ENCODE peak calls at places on chromosomes 4 and X, in four cellular contexts. R, B, N and T are unnamed samples.

GRCh38 chr4:39032218-39033085 is at the start of gene TMEM156:
- DNase-seq in R (no peak), B (no peak), N (no peak), T (no peak)

GRCh38 chr4:73067971-73068394 is 1.5 kb downstream of the COX18 start:
- DNase-seq in R (no peak), B (peak), N (no peak), T (no peak)

GRCh38 chr4:150176559-150176958 is 98.3 kb downstream of the DCLK2 start:
- DNase-seq in R (no peak), B (peak), N (no peak), T (no peak)

GRCh38 chr4:152479428-152480026 is 56.4 kb downstream of the FBXW7 start:
- DNase-seq in R (no peak), B (peak), N (no peak), T (no peak)

GRCh38 chr4:60682901-60683300 is 517.2 kb upstream of the ADGRL3 start:
- DNase-seq in R (no peak), B (peak), N (no peak), T (no peak)

GRCh38 chrX:119398974-119399771 is at the start of gene SLC25A43:
- DNase-seq in R (peak), B (no peak), N (peak), T (peak)

GRCh38 chr4:27397886-27398285 is 537.2 kb downstream of the STIM2 start:
- DNase-seq in R (no peak), B (peak), N (no peak), T (no peak)

GRCh38 chr4:146342600-146343192 is 128.4 kb downstream of the REELD1 start:
- DNase-seq in R (no peak), B (peak), N (no peak), T (peak)

GRCh38 chr4:152590179-152591031 is 54.5 kb upstream of the FBXW7 start:
- DNase-seq in R (no peak), B (peak), N (no peak), T (no peak)

GRCh38 chrX:55695227-55696018 is 22.1 kb upstream of the RRAGB start:
- DNase-seq in R (no peak), B (no peak), N (no peak), T (no peak)

GRCh38 chr4:54547299-54548097 is 110.3 kb upstream of the KIT start:
- DNase-seq in R (no peak), B (no peak), N (no peak), T (no peak)

GRCh38 chrX:97854071-97854470 is 970.4 kb downstream of the RPA4 start:
- DNase-seq in R (no peak), B (no peak), N (no peak), T (peak)

GRCh38 chrX:20521245-20521644 is 254.5 kb upstream of the RPS6KA3 start:
- DNase-seq in R (no peak), B (peak), N (no peak), T (no peak)

GRCh38 chrX:6456196-6456595 is 78.7 kb downstream of the VCX3A start:
- DNase-seq in R (no peak), B (no peak), N (no peak), T (no peak)